ENCODE peak calls at places on chromosomes 2 and 18, in five cellular contexts. One of them, this sample, is unnamed. For H3K4me1, the result is how much of the 10 kb centered on the place peaks cover.

GRCh38 chr18:8994603-8995002 is 107.9 kb upstream of the NDUFV2 start:
- DNase-seq in cardiac muscle cell: no peak
- DNase-seq in adrenal gland: no peak
- DNase-seq in ovary: no peak
- DNase-seq in tibial nerve: no peak
- DNase-seq in this sample: no peak

GRCh38 chr2:240703417-240704341 is 12.0 kb downstream of the AQP12A start:
- DNase-seq in cardiac muscle cell: no peak
- DNase-seq in adrenal gland: no peak
- DNase-seq in ovary: no peak
- DNase-seq in tibial nerve: no peak
- DNase-seq in this sample: no peak

GRCh38 chr2:46954951-46955571 is 39.5 kb upstream of the MCFD2 start:
- DNase-seq in cardiac muscle cell: no peak
- DNase-seq in adrenal gland: peak
- DNase-seq in ovary: peak
- DNase-seq in tibial nerve: peak
- DNase-seq in this sample: peak

GRCh38 chr2:206349375-206349774 is 74.9 kb downstream of the ZDBF2 start:
- DNase-seq in cardiac muscle cell: no peak
- DNase-seq in adrenal gland: no peak
- DNase-seq in ovary: no peak
- DNase-seq in tibial nerve: no peak
- DNase-seq in this sample: no peak

GRCh38 chr2:178426388-178426787 is 24.6 kb downstream of the PRKRA start:
- DNase-seq in cardiac muscle cell: no peak
- DNase-seq in adrenal gland: no peak
- DNase-seq in ovary: no peak
- DNase-seq in tibial nerve: no peak
- DNase-seq in this sample: no peak

GRCh38 chr2:224426650-224427049 is 24.7 kb upstream of the FAM124B start:
- DNase-seq in cardiac muscle cell: no peak
- DNase-seq in adrenal gland: no peak
- DNase-seq in ovary: no peak
- DNase-seq in tibial nerve: no peak
- DNase-seq in this sample: no peak

GRCh38 chr2:55232863-55233657 is 572 bp downstream of the RPS27A start:
- DNase-seq in cardiac muscle cell: peak
- DNase-seq in adrenal gland: peak
- DNase-seq in ovary: peak
- DNase-seq in tibial nerve: no peak
- DNase-seq in this sample: no peak

GRCh38 chr18:46332956-46333355 is 228.8 kb downstream of the HAUS1 start:
- DNase-seq in cardiac muscle cell: no peak
- DNase-seq in adrenal gland: no peak
- DNase-seq in ovary: no peak
- DNase-seq in tibial nerve: no peak
- DNase-seq in this sample: no peak

GRCh38 chr18:63819780-63820179 is 44.6 kb downstream of the SERPINB7 start:
- DNase-seq in cardiac muscle cell: no peak
- DNase-seq in adrenal gland: no peak
- DNase-seq in ovary: no peak
- DNase-seq in tibial nerve: no peak
- DNase-seq in this sample: no peak

GRCh38 chr18:10123006-10123950 is 209.5 kb downstream of the VAPA start:
- DNase-seq in cardiac muscle cell: no peak
- DNase-seq in adrenal gland: no peak
- DNase-seq in ovary: no peak
- DNase-seq in tibial nerve: no peak
- DNase-seq in this sample: no peak

GRCh38 chr2:113709022-113709421 is 47.4 kb downstream of the SLC35F5 start:
- DNase-seq in cardiac muscle cell: no peak
- DNase-seq in adrenal gland: no peak
- DNase-seq in ovary: no peak
- DNase-seq in tibial nerve: no peak
- DNase-seq in this sample: no peak

GRCh38 chr18:25057491-25058050 is 294.4 kb downstream of the ZNF521 start:
- DNase-seq in cardiac muscle cell: no peak
- DNase-seq in adrenal gland: no peak
- DNase-seq in ovary: no peak
- DNase-seq in tibial nerve: no peak
- DNase-seq in this sample: no peak

GRCh38 chr2:240966906-240967680 is 31.3 kb upstream of the SNED1 start:
- DNase-seq in cardiac muscle cell: no peak
- DNase-seq in adrenal gland: no peak
- DNase-seq in ovary: peak
- DNase-seq in tibial nerve: no peak
- DNase-seq in this sample: no peak

GRCh38 chr2:162085090-162085891 is 11.3 kb upstream of the DPP4 start:
- DNase-seq in cardiac muscle cell: no peak
- DNase-seq in adrenal gland: no peak
- DNase-seq in ovary: no peak
- DNase-seq in tibial nerve: no peak
- DNase-seq in this sample: no peak

GRCh38 chr18:12637393-12637792 is 20.5 kb downstream of the SPIRE1 start:
- DNase-seq in cardiac muscle cell: no peak
- DNase-seq in adrenal gland: no peak
- DNase-seq in ovary: no peak
- DNase-seq in tibial nerve: no peak
- DNase-seq in this sample: no peak

GRCh38 chr18:9552189-9552588 is 62.2 kb downstream of the PPP4R1 start:
- DNase-seq in cardiac muscle cell: no peak
- DNase-seq in adrenal gland: no peak
- DNase-seq in ovary: no peak
- DNase-seq in tibial nerve: no peak
- DNase-seq in this sample: no peak

GRCh38 chr18:71324356-71324755 is 1035.5 kb downstream of the SOCS6 start:
- DNase-seq in cardiac muscle cell: no peak
- DNase-seq in adrenal gland: no peak
- DNase-seq in ovary: no peak
- DNase-seq in tibial nerve: no peak
- DNase-seq in this sample: no peak

GRCh38 chr2:207512356-207512755 is 17.4 kb upstream of the CREB1 start:
- DNase-seq in cardiac muscle cell: no peak
- DNase-seq in adrenal gland: no peak
- DNase-seq in ovary: no peak
- DNase-seq in tibial nerve: no peak
- DNase-seq in this sample: no peak

GRCh38 chr18:79607361-79607930 is 72.2 kb upstream of the CTDP1 start:
- DNase-seq in cardiac muscle cell: no peak
- DNase-seq in adrenal gland: no peak
- DNase-seq in ovary: no peak
- DNase-seq in tibial nerve: no peak
- DNase-seq in this sample: no peak

GRCh38 chr2:108916397-108917077 is 72.5 kb downstream of the EDAR start:
- DNase-seq in cardiac muscle cell: no peak
- DNase-seq in adrenal gland: no peak
- DNase-seq in ovary: no peak
- DNase-seq in tibial nerve: no peak
- DNase-seq in this sample: no peak

GRCh38 chr2:7612969-7613368 is 695.8 kb downstream of the RNF144A start:
- DNase-seq in cardiac muscle cell: no peak
- DNase-seq in adrenal gland: no peak
- DNase-seq in ovary: no peak
- DNase-seq in tibial nerve: no peak
- DNase-seq in this sample: no peak

GRCh38 chr2:104938226-104938941 is 84.5 kb downstream of the POU3F3 start:
- DNase-seq in cardiac muscle cell: no peak
- DNase-seq in adrenal gland: no peak
- DNase-seq in ovary: no peak
- DNase-seq in tibial nerve: no peak
- DNase-seq in this sample: no peak

GRCh38 chr2:64620661-64621060 is 33.1 kb downstream of the SERTAD2 start:
- DNase-seq in cardiac muscle cell: no peak
- DNase-seq in adrenal gland: no peak
- DNase-seq in ovary: no peak
- DNase-seq in tibial nerve: no peak
- DNase-seq in this sample: no peak

GRCh38 chr2:167908786-167909185 is 338.6 kb downstream of the STK39 start:
- DNase-seq in cardiac muscle cell: no peak
- DNase-seq in adrenal gland: no peak
- DNase-seq in ovary: no peak
- DNase-seq in tibial nerve: no peak
- DNase-seq in this sample: no peak

GRCh38 chr2:176729706-176730569 is 460.7 kb downstream of the MTX2 start:
- DNase-seq in cardiac muscle cell: no peak
- DNase-seq in adrenal gland: peak
- DNase-seq in ovary: peak
- DNase-seq in tibial nerve: peak
- DNase-seq in this sample: no peak

GRCh38 chr2:121211251-121211650 is 73.8 kb downstream of the TFCP2L1 start:
- DNase-seq in cardiac muscle cell: no peak
- DNase-seq in adrenal gland: no peak
- DNase-seq in ovary: no peak
- DNase-seq in tibial nerve: no peak
- DNase-seq in this sample: no peak

GRCh38 chr2:160308915-160309314 is 108.8 kb upstream of the ITGB6 start:
- DNase-seq in cardiac muscle cell: no peak
- DNase-seq in adrenal gland: no peak
- DNase-seq in ovary: no peak
- DNase-seq in tibial nerve: no peak
- DNase-seq in this sample: peak

GRCh38 chr18:79401494-79402208 is 5.9 kb downstream of the NFATC1 start:
- DNase-seq in cardiac muscle cell: no peak
- DNase-seq in adrenal gland: no peak
- DNase-seq in ovary: no peak
- DNase-seq in tibial nerve: no peak
- DNase-seq in this sample: no peak

GRCh38 chr2:39922679-39923416 is 143.8 kb upstream of the THUMPD2 start:
- DNase-seq in cardiac muscle cell: no peak
- DNase-seq in adrenal gland: no peak
- DNase-seq in ovary: no peak
- DNase-seq in tibial nerve: no peak
- DNase-seq in this sample: no peak

GRCh38 chr2:224723606-224724217 is 7.5 kb upstream of the CCDC195 start:
- DNase-seq in cardiac muscle cell: no peak
- DNase-seq in adrenal gland: no peak
- DNase-seq in ovary: no peak
- DNase-seq in tibial nerve: no peak
- DNase-seq in this sample: no peak

GRCh38 chr2:1889099-1889650 is 144.9 kb upstream of the PXDN start:
- DNase-seq in cardiac muscle cell: no peak
- DNase-seq in adrenal gland: no peak
- DNase-seq in ovary: no peak
- DNase-seq in tibial nerve: no peak
- DNase-seq in this sample: no peak

GRCh38 chr2:68318686-68319396 is 908 bp downstream of the CNRIP1 start:
- DNase-seq in cardiac muscle cell: no peak
- DNase-seq in adrenal gland: peak
- DNase-seq in ovary: peak
- DNase-seq in tibial nerve: peak
- DNase-seq in this sample: no peak

GRCh38 chr2:47108638-47109372 is 46.3 kb downstream of the STPG4 start:
- DNase-seq in cardiac muscle cell: no peak
- DNase-seq in adrenal gland: no peak
- DNase-seq in ovary: no peak
- DNase-seq in tibial nerve: no peak
- DNase-seq in this sample: no peak

GRCh38 chr2:130756041-130756720 is 841 bp downstream of the AMER3 start:
- DNase-seq in cardiac muscle cell: peak
- DNase-seq in adrenal gland: no peak
- DNase-seq in ovary: no peak
- DNase-seq in tibial nerve: no peak
- DNase-seq in this sample: no peak

GRCh38 chr2:198731842-198732421 is 725.8 kb downstream of the SATB2 start:
- DNase-seq in cardiac muscle cell: no peak
- DNase-seq in adrenal gland: no peak
- DNase-seq in ovary: no peak
- DNase-seq in tibial nerve: no peak
- DNase-seq in this sample: no peak

GRCh38 chr2:209141818-209142217 is 282.0 kb upstream of the MAP2 start:
- DNase-seq in cardiac muscle cell: no peak
- DNase-seq in adrenal gland: no peak
- DNase-seq in ovary: no peak
- DNase-seq in tibial nerve: no peak
- DNase-seq in this sample: no peak

GRCh38 chr2:65751422-65751821 is 319.0 kb upstream of the SPRED2 start:
- DNase-seq in cardiac muscle cell: peak
- DNase-seq in adrenal gland: no peak
- DNase-seq in ovary: no peak
- DNase-seq in tibial nerve: no peak
- DNase-seq in this sample: no peak

GRCh38 chr2:105287692-105288091 is 41.8 kb downstream of the TGFBRAP1 start:
- DNase-seq in cardiac muscle cell: peak
- DNase-seq in adrenal gland: no peak
- DNase-seq in ovary: no peak
- DNase-seq in tibial nerve: no peak
- DNase-seq in this sample: no peak

DNA sequence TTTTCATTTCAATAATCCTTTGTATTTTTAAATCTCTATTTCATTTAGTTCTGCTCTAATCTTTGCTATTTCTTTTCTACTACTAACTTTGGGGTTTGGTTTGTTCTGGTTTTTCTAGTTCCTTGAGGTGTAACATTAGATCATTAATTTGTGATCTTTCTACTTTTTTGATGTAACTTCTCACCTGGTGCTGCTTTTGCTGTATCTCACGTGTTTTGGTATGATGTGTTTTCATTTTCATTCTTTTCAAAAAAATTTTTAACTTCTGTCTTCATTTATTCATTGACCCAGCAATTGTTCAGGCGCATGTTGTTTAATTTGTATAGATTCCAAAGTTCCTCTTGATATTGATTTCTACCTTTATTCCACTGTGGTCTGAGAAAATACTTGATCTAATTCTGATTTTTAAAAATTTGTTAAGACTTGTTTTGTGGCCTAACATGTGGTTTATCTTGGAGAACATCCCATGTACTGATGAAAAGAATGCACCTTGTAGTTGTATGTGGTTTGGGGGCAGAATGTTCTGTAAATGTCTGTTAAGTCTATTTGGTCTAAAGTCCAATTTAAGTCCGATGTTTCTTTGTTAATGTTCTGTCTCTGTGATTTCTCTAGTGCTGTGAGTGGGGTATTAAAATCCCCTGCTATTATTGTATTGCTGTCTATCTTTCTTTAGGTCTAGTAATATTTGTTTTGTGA is 17.3 kb upstream of the MALT1 start:
- DNase-seq in cardiac muscle cell: no peak
- DNase-seq in adrenal gland: no peak
- DNase-seq in ovary: no peak
- DNase-seq in tibial nerve: no peak
- DNase-seq in this sample: no peak
- H3K4me1 ChIP-seq in cardiac muscle cell: under half
- H3K4me1 ChIP-seq in adrenal gland: under half
- H3K4me1 ChIP-seq in ovary: under half
- H3K4me1 ChIP-seq in tibial nerve: under half
- H3K4me1 ChIP-seq in this sample: under half

GRCh38 chr18:49949991-49950395 is 136.7 kb upstream of the ACAA2 start:
- DNase-seq in cardiac muscle cell: no peak
- DNase-seq in adrenal gland: no peak
- DNase-seq in ovary: no peak
- DNase-seq in tibial nerve: no peak
- DNase-seq in this sample: no peak
- H3K4me3 ChIP-seq in cardiac muscle cell: no peak
- H3K4me3 ChIP-seq in adrenal gland: no peak
- H3K4me3 ChIP-seq in ovary: no peak
- H3K4me3 ChIP-seq in tibial nerve: no peak
- H3K4me3 ChIP-seq in this sample: no peak

GRCh38 chr2:174901075-174901474 is 104.1 kb downstream of the CHN1 start:
- DNase-seq in cardiac muscle cell: no peak
- DNase-seq in adrenal gland: peak
- DNase-seq in ovary: no peak
- DNase-seq in tibial nerve: no peak
- DNase-seq in this sample: no peak
- H3K27ac ChIP-seq in cardiac muscle cell: peak
- H3K27ac ChIP-seq in adrenal gland: peak
- H3K27ac ChIP-seq in ovary: no peak
- H3K27ac ChIP-seq in tibial nerve: no peak
- H3K27ac ChIP-seq in this sample: no peak

GRCh38 chr2:26614205-26615128 is 26.7 kb downstream of the CIB4 start:
- DNase-seq in cardiac muscle cell: no peak
- DNase-seq in adrenal gland: peak
- DNase-seq in ovary: no peak
- DNase-seq in tibial nerve: no peak
- DNase-seq in this sample: peak
- H3K4me1 ChIP-seq in cardiac muscle cell: under half
- H3K4me1 ChIP-seq in adrenal gland: under half
- H3K4me1 ChIP-seq in ovary: under half
- H3K4me1 ChIP-seq in tibial nerve: under half
- H3K4me1 ChIP-seq in this sample: under half

This sample was measured in SJSA1.